ENCODE peak calls at places on chromosomes 16 and 17, in ten cellular contexts. K, R, I, W, E, T, S, L, P and V are unnamed samples.

GRCh38 chr16:19805459-19806160 is 79.0 kb downstream of the GPRC5B start:
- DNase-seq in E (no peak), L (no peak), K (no peak), T (no peak), I (peak; percentile 5), P (no peak), R (no peak), S (no peak), W (no peak), V (no peak)

GRCh38 chr17:72432143-72432604 is 311.4 kb downstream of the SOX9 start:
- DNase-seq in T (no peak), P (peak; percentile 53), K (no peak), W (no peak), S (no peak), R (no peak), I (no peak), E (peak; percentile 15), L (no peak), V (no peak)

GRCh38 chr17:38341035-38341721 is 2.6 kb downstream of the GPR179 start:
- DNase-seq in K (no peak), P (no peak), E (no peak), I (peak; percentile 34), R (peak; percentile 83), S (no peak), L (no peak), W (no peak), T (peak; percentile 77), V (no peak)

GRCh38 chr16:14003119-14003570 is 68.0 kb upstream of the MRTFB start:
- DNase-seq in W (no peak), E (no peak), K (peak; percentile 66), R (peak; percentile 50), L (no peak), I (peak; percentile 48), S (no peak), T (peak; percentile 51), P (peak; percentile 72), V (no peak)

GRCh38 chr16:52515068-52515671 is 31.8 kb downstream of the TOX3 start:
- DNase-seq in L (no peak), I (no peak), R (no peak), P (no peak), T (peak; percentile 53), E (no peak), W (no peak), S (no peak), K (no peak), V (no peak)

GRCh38 chr17:30426292-30426691 is 47.6 kb downstream of the CPD start:
- DNase-seq in I (no peak), S (no peak), L (no peak), R (no peak), K (no peak), E (no peak), P (peak; percentile 7), W (no peak), T (no peak), V (no peak)

GRCh38 chr17:62321451-62321850 is 58.9 kb upstream of the EFCAB3 start:
- DNase-seq in P (no peak), E (no peak), K (no peak), S (no peak), L (no peak), I (no peak), W (no peak), R (no peak), T (no peak), V (no peak)

GRCh38 chr16:4924593-4925378 is 12.2 kb downstream of the PPL start:
- DNase-seq in K (no peak), R (no peak), I (no peak), S (no peak), W (no peak), E (no peak), P (no peak), L (no peak), T (no peak), V (no peak)

GRCh38 chr16:57786632-57787518 is 15.4 kb downstream of the KIFC3 start:
- DNase-seq in K (no peak), R (peak; percentile 54), E (no peak), I (no peak), T (no peak), S (no peak), W (no peak), L (no peak), P (peak; percentile 52), V (no peak)

GRCh38 chr16:3576211-3576610 is 992 bp downstream of the NLRC3 start:
- DNase-seq in W (peak; percentile 58), I (no peak), K (no peak), E (no peak), S (no peak), T (no peak), L (no peak), P (no peak), R (no peak), V (no peak)

DNA sequence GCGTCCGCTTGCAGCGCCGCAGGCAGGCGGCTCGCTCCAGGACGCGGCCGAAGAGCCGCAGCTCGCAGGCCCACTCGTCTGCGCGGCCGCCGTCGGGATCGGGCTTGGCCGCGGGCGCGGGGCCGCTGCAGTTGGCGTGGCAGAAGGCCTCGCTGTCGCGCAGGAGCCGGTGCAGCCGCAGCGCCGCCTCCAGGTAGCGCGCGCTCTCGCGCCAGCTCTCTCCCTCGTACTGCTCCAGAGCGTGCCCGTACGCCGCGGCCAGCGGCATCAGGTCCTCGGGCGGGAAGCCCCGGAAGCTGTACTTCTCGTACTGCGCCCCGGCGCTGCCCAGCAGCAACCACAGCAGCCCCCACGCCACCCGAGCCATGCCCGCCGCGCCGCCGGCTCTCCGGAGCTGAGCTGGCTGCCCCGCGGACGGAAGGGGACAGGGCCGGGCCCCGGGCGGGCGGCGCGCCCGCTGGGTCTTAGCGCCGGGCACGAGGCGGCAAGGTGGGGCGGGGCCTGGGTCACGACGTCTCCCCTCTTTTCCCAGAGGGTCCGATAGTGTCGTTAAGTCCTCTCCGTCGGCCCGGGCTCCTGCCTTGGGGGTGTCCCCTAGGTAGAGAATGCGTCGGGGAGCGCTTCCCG is at the start of gene P3H4:
- DNase-seq in P (peak; percentile 80), I (peak; percentile 72), R (peak; percentile 82), K (no peak), L (peak; percentile 78), S (no peak), W (peak; percentile 84), E (no peak), T (peak; percentile 87), V (no peak)
- TF ChIP-seq CTCF in P (peak; percentile 66), I (peak; percentile 62), R (peak; percentile 69), K (peak; percentile 51), L (peak; percentile 73), S (peak; percentile 78), W (peak; percentile 51), E (peak; percentile 62), T (peak; percentile 57), V (peak; percentile 83)

GRCh38 chr17:76152580-76152979 is 11.5 kb upstream of the FOXJ1 start:
- DNase-seq in W (peak; percentile 51), R (no peak), T (no peak), L (no peak), K (no peak), P (no peak), E (no peak), S (no peak), I (no peak), V (no peak)
- TF ChIP-seq CTCF in W (no peak), R (no peak), T (no peak), L (no peak), K (no peak), P (no peak), E (no peak), S (no peak), I (no peak), V (no peak)

DNA sequence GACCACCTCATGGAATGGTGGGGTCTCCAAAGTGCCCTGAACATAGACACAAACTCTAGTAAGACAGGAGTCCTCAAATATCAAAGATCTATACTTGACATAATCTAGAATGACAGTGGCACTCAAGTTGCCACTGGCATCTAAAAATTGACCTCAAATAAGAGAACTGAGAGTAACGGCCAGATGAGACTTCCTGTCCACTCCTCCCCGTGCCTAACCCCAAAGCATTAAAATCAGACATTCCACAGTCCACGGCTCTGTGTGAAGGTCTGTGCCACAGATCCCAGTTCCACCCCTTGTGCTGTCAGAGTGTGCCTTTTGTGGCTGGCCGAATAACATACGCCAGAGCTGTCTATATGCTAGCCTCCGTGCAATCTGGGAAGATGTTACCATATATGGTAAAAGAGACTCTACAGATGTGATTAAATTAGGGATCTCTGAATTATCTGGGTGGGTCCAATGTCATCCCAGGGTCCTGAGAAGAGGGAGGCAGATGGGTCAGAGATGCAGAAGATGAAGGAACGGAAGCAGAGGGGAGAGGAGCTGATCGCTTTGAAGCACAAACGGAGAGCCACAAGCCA is 21.0 kb upstream of the EVPL start:
- DNase-seq in L (no peak), W (no peak), T (no peak), I (no peak), E (no peak), R (no peak), S (no peak), K (no peak), P (no peak), V (no peak)
- TF ChIP-seq CTCF in L (no peak), W (no peak), T (no peak), I (no peak), E (no peak), R (no peak), S (no peak), K (no peak), P (no peak), V (no peak)

GRCh38 chr16:67415872-67416793 is at the start of gene ZDHHC1:
- DNase-seq in R (peak; percentile 75), I (peak; percentile 60), L (peak; percentile 67), T (peak; percentile 82), E (no peak), S (no peak), P (peak; percentile 61), W (peak; percentile 67), K (no peak), V (peak; percentile 92)
- TF ChIP-seq CTCF in R (peak; percentile 41), I (peak; percentile 39), L (peak; percentile 59), T (peak; percentile 38), E (peak; percentile 38), S (peak; percentile 69), P (peak; percentile 57), W (no peak), K (peak; percentile 57), V (peak; percentile 80)

DNA sequence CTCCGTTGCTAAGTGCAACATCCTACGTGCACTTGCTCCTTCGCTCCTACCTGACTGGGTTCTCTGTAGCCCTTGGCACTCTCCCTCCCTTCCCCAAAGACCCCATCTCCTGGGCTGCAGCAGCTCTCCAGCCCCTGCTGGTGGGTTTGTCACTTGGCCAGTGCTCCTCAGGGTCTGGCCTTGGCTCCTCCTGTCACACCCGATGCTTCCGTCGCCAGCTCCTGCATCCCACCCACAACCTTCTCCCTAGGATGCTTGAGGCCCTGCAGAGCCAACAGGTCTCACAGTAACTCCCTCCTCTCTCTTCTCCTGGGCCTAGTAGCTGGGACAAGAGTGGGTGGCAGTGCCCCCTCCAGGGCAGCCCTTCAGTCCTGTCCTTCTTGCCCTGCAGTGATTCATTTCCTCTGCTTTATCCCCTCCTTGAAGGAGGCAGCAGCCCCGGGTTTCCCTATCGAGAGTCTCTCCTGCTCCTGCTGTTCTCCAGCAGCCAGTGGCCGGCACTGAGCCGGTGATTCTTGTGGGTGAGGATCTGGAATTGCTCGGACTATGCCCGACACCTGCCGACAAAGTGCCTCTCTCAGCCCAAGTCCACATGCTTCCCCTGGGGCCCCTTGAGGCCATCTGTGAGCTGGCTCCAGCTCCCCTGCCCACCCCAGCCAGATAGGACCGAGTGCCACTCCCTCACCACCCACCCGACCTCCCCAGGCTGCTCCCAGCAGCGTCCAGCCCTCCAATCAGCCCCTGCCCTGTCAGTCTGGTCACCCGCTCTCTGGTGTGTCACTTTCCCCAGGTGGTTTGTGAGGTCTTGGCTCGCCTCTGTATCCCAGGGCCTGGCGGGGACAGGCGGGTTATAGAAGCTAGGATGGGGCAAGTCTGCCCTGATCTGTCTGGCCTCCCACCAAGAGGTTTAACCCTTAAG is 3.8 kb downstream of the LITAFD start:
- DNase-seq in E (no peak), I (no peak), L (no peak), P (peak; percentile 51), T (peak; percentile 52), R (peak; percentile 45), S (no peak), K (no peak), W (no peak), V (peak; percentile 73)
- TF ChIP-seq CTCF in E (peak; percentile 25), I (no peak), L (no peak), P (peak; percentile 19), T (peak; percentile 8), R (no peak), S (peak; percentile 6), K (no peak), W (no peak), V (peak; percentile 44)